ENCODE peak calls at places on chromosomes 7 and 10, in ten cellular contexts. W is dermis blood vessel endothelial cell; O is central memory CD4-positive, alpha-beta T cell; I is HTR-8/SVneo; P is HCT116; C is IMR-90; V is activated CD4-positive, alpha-beta T cell treated with anti-CD3 and anti-CD28 coated beads for 1 hour; K is lower lobe of right lung; N is naive B cell; J is activated naive CD4-positive, alpha-beta T cell treated with anti-CD3 and anti-CD28 coated beads, Interleukin-2, amount 50 U/mL, for 16 hours. L is an unnamed sample.

GRCh38 chr7:66352071-66352470 is 146.9 kb downstream of the TPST1 start:
- DNase-seq in K (no peak), O (no peak), J (no peak), P (no peak), W (peak), V (no peak), C (no peak), N (no peak), I (no peak), L (no peak)

GRCh38 chr10:87504307-87504666 is 406 bp upstream of the MINPP1 start:
- DNase-seq in P (no peak), K (no peak), N (no peak), W (no peak), O (no peak), C (no peak), V (no peak), J (no peak), I (no peak), L (no peak)

GRCh38 chr7:158174947-158175346 is 412.7 kb downstream of the PTPRN2 start:
- DNase-seq in N (no peak), V (no peak), W (no peak), I (no peak), C (no peak), K (no peak), O (no peak), J (no peak), P (no peak), L (no peak)

GRCh38 chr10:119478111-119479047 is 64.1 kb downstream of the RGS10 start:
- DNase-seq in N (peak), O (peak), I (no peak), J (no peak), W (no peak), V (no peak), C (no peak), P (no peak), K (no peak), L (no peak)

GRCh38 chr7:106599343-106599698 is 61.6 kb downstream of the CCDC71L start:
- DNase-seq in K (no peak), P (no peak), J (no peak), O (no peak), C (no peak), I (no peak), V (no peak), N (no peak), W (no peak), L (no peak)

GRCh38 chr7:130421685-130422084 is 19.1 kb downstream of the CEP41 start:
- DNase-seq in J (peak), I (no peak), W (no peak), O (no peak), V (no peak), N (no peak), P (no peak), C (peak), K (no peak), L (no peak)

GRCh38 chr10:101066890-101067355 is 5.1 kb downstream of the KAZALD1 start:
- DNase-seq in O (no peak), P (no peak), I (no peak), J (no peak), C (no peak), K (no peak), N (no peak), V (no peak), W (no peak), L (no peak)

GRCh38 chr7:732094-732541 is 5.0 kb upstream of the PRKAR1B start:
- DNase-seq in I (no peak), P (peak), V (no peak), N (no peak), O (no peak), K (peak), J (peak), C (no peak), W (peak), L (peak)

GRCh38 chr7:30238721-30239441 is 45.5 kb upstream of the ZNRF2 start:
- DNase-seq in K (peak), V (no peak), N (peak), O (no peak), P (no peak), J (no peak), W (peak), C (no peak), I (no peak), L (no peak)

GRCh38 chr7:134954197-134955082 is 31.9 kb upstream of the AGBL3 start:
- DNase-seq in O (peak), N (peak), J (no peak), V (no peak), K (no peak), P (peak), C (peak), I (peak), W (peak), L (peak)

GRCh38 chr7:137243741-137244140 is 99.8 kb downstream of the PTN start:
- DNase-seq in J (no peak), W (no peak), C (no peak), I (no peak), P (no peak), N (no peak), V (no peak), K (no peak), O (no peak), L (no peak)